ENCODE peak calls at places on chromosome 12, in four cellular contexts. One of them, this sample, is unnamed.

GRCh38 chr12:107598906-107599305 is 86.7 kb upstream of the PWP1 start:
- DNase-seq in GM23338: no peak
- DNase-seq in OCI-LY7: no peak
- DNase-seq in neural progenitor cell: no peak
- DNase-seq in this sample: no peak

GRCh38 chr12:102948941-102949352 is 8.5 kb upstream of the ASCL1 start:
- DNase-seq in OCI-LY7: peak
- DNase-seq in neural progenitor cell: peak
- DNase-seq in GM23338: peak
- DNase-seq in this sample: peak

GRCh38 chr12:56206373-56207166 is 15.2 kb downstream of the RNF41 start:
- DNase-seq in OCI-LY7: peak
- DNase-seq in neural progenitor cell: peak
- DNase-seq in GM23338: peak
- DNase-seq in this sample: peak

GRCh38 chr12:106710143-106710893 is 64.2 kb upstream of the RIC8B start:
- DNase-seq in neural progenitor cell: peak
- DNase-seq in GM23338: peak
- DNase-seq in OCI-LY7: no peak
- DNase-seq in this sample: no peak

GRCh38 chr12:19648173-19648572 is 208.9 kb downstream of the AEBP2 start:
- DNase-seq in neural progenitor cell: no peak
- DNase-seq in GM23338: no peak
- DNase-seq in OCI-LY7: no peak
- DNase-seq in this sample: no peak

GRCh38 chr12:3309805-3310204 is 181.2 kb upstream of the PRMT8 start:
- DNase-seq in GM23338: no peak
- DNase-seq in OCI-LY7: no peak
- DNase-seq in neural progenitor cell: no peak
- DNase-seq in this sample: no peak

GRCh38 chr12:4609071-4609470 is 39.8 kb downstream of the AKAP3 start:
- DNase-seq in GM23338: no peak
- DNase-seq in OCI-LY7: no peak
- DNase-seq in neural progenitor cell: no peak
- DNase-seq in this sample: no peak

GRCh38 chr12:56462565-56462964 is 5.8 kb upstream of the SPRYD4 start:
- DNase-seq in GM23338: peak
- DNase-seq in OCI-LY7: no peak
- DNase-seq in neural progenitor cell: peak
- DNase-seq in this sample: no peak

GRCh38 chr12:77224346-77224745 is 159.0 kb upstream of the E2F7 start:
- DNase-seq in neural progenitor cell: no peak
- DNase-seq in GM23338: no peak
- DNase-seq in OCI-LY7: no peak
- DNase-seq in this sample: no peak

GRCh38 chr12:25501565-25501964 is 51.5 kb downstream of the LMNTD1 start:
- DNase-seq in neural progenitor cell: no peak
- DNase-seq in GM23338: no peak
- DNase-seq in OCI-LY7: no peak
- DNase-seq in this sample: peak

GRCh38 chr12:47107446-47107845 is 27.7 kb upstream of the AMIGO2 start:
- DNase-seq in neural progenitor cell: no peak
- DNase-seq in OCI-LY7: no peak
- DNase-seq in GM23338: no peak
- DNase-seq in this sample: no peak

GRCh38 chr12:114011711-114012110 is 45.6 kb upstream of the RBM19 start:
- DNase-seq in OCI-LY7: no peak
- DNase-seq in neural progenitor cell: no peak
- DNase-seq in GM23338: no peak
- DNase-seq in this sample: no peak

GRCh38 chr12:116651089-116651488 is 86.8 kb downstream of the SPRING1 start:
- DNase-seq in GM23338: no peak
- DNase-seq in OCI-LY7: no peak
- DNase-seq in neural progenitor cell: no peak
- DNase-seq in this sample: no peak

GRCh38 chr12:112294793-112295192 is 87.4 kb downstream of the HECTD4 start:
- DNase-seq in GM23338: no peak
- DNase-seq in neural progenitor cell: no peak
- DNase-seq in OCI-LY7: no peak
- DNase-seq in this sample: peak

GRCh38 chr12:66055837-66056319 is 74.7 kb downstream of the LLPH start:
- DNase-seq in GM23338: no peak
- DNase-seq in OCI-LY7: no peak
- DNase-seq in neural progenitor cell: no peak
- DNase-seq in this sample: no peak

GRCh38 chr12:49144384-49144783 is 13.2 kb upstream of the TUBA1B start:
- DNase-seq in OCI-LY7: no peak
- DNase-seq in neural progenitor cell: no peak
- DNase-seq in GM23338: no peak
- DNase-seq in this sample: no peak

GRCh38 chr12:44046732-44047417 is 211.0 kb downstream of the TMEM117 start:
- DNase-seq in GM23338: no peak
- DNase-seq in OCI-LY7: no peak
- DNase-seq in neural progenitor cell: no peak
- DNase-seq in this sample: no peak

GRCh38 chr12:44053550-44054243 is 217.8 kb downstream of the TMEM117 start:
- DNase-seq in OCI-LY7: no peak
- DNase-seq in GM23338: no peak
- DNase-seq in neural progenitor cell: no peak
- DNase-seq in this sample: peak

DNA sequence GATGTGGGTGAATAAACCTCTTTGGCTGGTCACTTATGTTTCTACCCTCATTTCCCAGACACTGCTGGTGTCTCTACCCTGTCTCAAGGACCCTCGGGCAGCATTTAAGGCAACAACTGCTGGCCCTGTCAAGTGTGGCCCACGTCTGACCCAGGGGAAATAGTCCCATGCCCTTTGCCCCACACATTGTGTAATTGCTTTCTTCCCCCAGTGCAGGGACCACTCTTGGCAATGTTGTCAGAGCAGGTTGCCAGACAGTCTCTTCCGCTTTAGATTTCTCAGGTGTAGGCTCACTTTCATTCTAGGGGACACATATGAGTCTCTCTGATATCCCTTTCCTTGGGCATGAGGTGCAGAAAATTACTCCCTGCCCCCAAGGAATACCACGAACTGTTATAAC is 216.7 kb downstream of the TMEM117 start:
- DNase-seq in GM23338: no peak
- DNase-seq in neural progenitor cell: no peak
- DNase-seq in OCI-LY7: no peak
- DNase-seq in this sample: no peak
- H3K27ac ChIP-seq in GM23338: no peak
- H3K27ac ChIP-seq in neural progenitor cell: no peak
- H3K27ac ChIP-seq in OCI-LY7: no peak
- H3K27ac ChIP-seq in this sample: no peak

GRCh38 chr12:6824085-6824800 is 2.6 kb downstream of the GPR162 start:
- DNase-seq in neural progenitor cell: no peak
- DNase-seq in GM23338: no peak
- DNase-seq in OCI-LY7: no peak
- DNase-seq in this sample: no peak
- TF ChIP-seq EZH2phosphoT487 in neural progenitor cell: no peak
- TF ChIP-seq EZH2phosphoT487 in GM23338: no peak
- TF ChIP-seq EZH2phosphoT487 in OCI-LY7: no peak
- TF ChIP-seq EZH2phosphoT487 in this sample: no peak

GRCh38 chr12:121805800-121806555 is 2.2 kb downstream of the SETD1B start:
- DNase-seq in GM23338: no peak
- DNase-seq in neural progenitor cell: no peak
- DNase-seq in OCI-LY7: no peak
- DNase-seq in this sample: peak
- H3K27ac ChIP-seq in GM23338: no peak
- H3K27ac ChIP-seq in neural progenitor cell: no peak
- H3K27ac ChIP-seq in OCI-LY7: peak
- H3K27ac ChIP-seq in this sample: no peak

GRCh38 chr12:104720346-104721064 is 237.6 kb downstream of the SLC41A2 start:
- DNase-seq in OCI-LY7: no peak
- DNase-seq in GM23338: no peak
- DNase-seq in neural progenitor cell: no peak
- DNase-seq in this sample: no peak

GRCh38 chr12:104716183-104716571 is 241.9 kb downstream of the SLC41A2 start:
- DNase-seq in neural progenitor cell: no peak
- DNase-seq in GM23338: no peak
- DNase-seq in OCI-LY7: no peak
- DNase-seq in this sample: no peak

GRCh38 chr12:104719700-104720345 is 238.3 kb downstream of the SLC41A2 start:
- DNase-seq in OCI-LY7: no peak
- DNase-seq in neural progenitor cell: no peak
- DNase-seq in GM23338: no peak
- DNase-seq in this sample: no peak

GRCh38 chr12:104721065-104721458 is 237.0 kb downstream of the SLC41A2 start:
- DNase-seq in OCI-LY7: no peak
- DNase-seq in neural progenitor cell: peak
- DNase-seq in GM23338: no peak
- DNase-seq in this sample: no peak

GRCh38 chr12:104718581-104718980 is 239.5 kb downstream of the SLC41A2 start:
- DNase-seq in GM23338: no peak
- DNase-seq in neural progenitor cell: no peak
- DNase-seq in OCI-LY7: no peak
- DNase-seq in this sample: no peak
- TF ChIP-seq EZH2phosphoT487 in GM23338: no peak
- TF ChIP-seq EZH2phosphoT487 in neural progenitor cell: no peak
- TF ChIP-seq EZH2phosphoT487 in OCI-LY7: no peak
- TF ChIP-seq EZH2phosphoT487 in this sample: no peak

This sample was measured in PC-3.